ENCODE peak calls at places on chromosomes 4 and X, in six cellular contexts. W is colonic mucosa, H is astrocyte of the cerebellum, O is bronchial epithelial cell, P is ovary, B is thyroid gland. Z is an unnamed sample.

GRCh38 chrX:65596270-65596669 is 61.7 kb upstream of the LAS1L start:
- DNase-seq in O (peak), P (peak), H (peak), B (no peak), W (no peak), Z (peak)

GRCh38 chr4:107757860-107758476 is 37.9 kb upstream of the PAPSS1 start:
- DNase-seq in O (peak), P (no peak), B (no peak), W (no peak), H (peak), Z (peak)

GRCh38 chrX:39443240-39443639 is 642.0 kb downstream of the MID1IP1 start:
- DNase-seq in P (no peak), O (no peak), H (no peak), B (no peak), W (no peak), Z (no peak)

GRCh38 chr4:1576200-1576960 is 107.7 kb downstream of the FAM53A start:
- DNase-seq in O (no peak), B (no peak), W (no peak), P (no peak), H (no peak), Z (no peak)

GRCh38 chr4:20368926-20369325 is 117.2 kb downstream of the SLIT2 start:
- DNase-seq in P (no peak), H (no peak), W (no peak), O (no peak), B (no peak), Z (no peak)

GRCh38 chr4:182063651-182064050 is 179.6 kb upstream of the TENM3 start:
- DNase-seq in H (no peak), O (no peak), W (no peak), B (no peak), P (no peak), Z (no peak)

GRCh38 chr4:151045907-151046306 is 30.8 kb upstream of the LRBA start:
- DNase-seq in B (no peak), W (peak), P (no peak), O (no peak), H (no peak), Z (peak)

GRCh38 chrX:153744210-153745066 is 19.6 kb upstream of the PLXNB3 start:
- DNase-seq in B (peak), O (no peak), W (peak), H (no peak), P (no peak), Z (no peak)

GRCh38 chrX:2463973-2464676 is 36.7 kb downstream of the DHRSX start:
- DNase-seq in O (no peak), H (no peak), W (no peak), B (no peak), P (no peak), Z (no peak)

GRCh38 chr4:19947349-19947748 is 304.4 kb upstream of the SLIT2 start:
- DNase-seq in B (no peak), O (no peak), H (peak), P (no peak), W (no peak), Z (no peak)

GRCh38 chr4:13700196-13701140 is 72.9 kb upstream of the BOD1L1 start:
- DNase-seq in B (no peak), W (no peak), O (peak), H (peak), P (no peak), Z (peak)

GRCh38 chr4:89307446-89308160 is at the start of gene GPRIN3:
- DNase-seq in B (peak), P (peak), H (no peak), O (no peak), W (peak), Z (peak)

GRCh38 chr4:97867557-97868091 is 275.7 kb downstream of the STPG2 start:
- DNase-seq in P (no peak), H (no peak), W (no peak), B (no peak), O (no peak), Z (no peak)

GRCh38 chr4:123301942-123302341 is 94.7 kb upstream of the SPRY1 start:
- DNase-seq in H (no peak), O (no peak), W (no peak), P (no peak), B (no peak), Z (peak)

GRCh38 chr4:25837107-25837506 is 25.7 kb downstream of the SEL1L3 start:
- DNase-seq in P (no peak), W (no peak), O (no peak), B (no peak), H (no peak), Z (no peak)

GRCh38 chr4:21452931-21453330 is 495.6 kb downstream of the KCNIP4 start:
- DNase-seq in H (no peak), W (no peak), B (no peak), O (peak), P (no peak), Z (peak)
- TF ChIP-seq CTCF in H (no peak), W (no peak), B (no peak), O (no peak), P (no peak), Z (no peak)

DNA sequence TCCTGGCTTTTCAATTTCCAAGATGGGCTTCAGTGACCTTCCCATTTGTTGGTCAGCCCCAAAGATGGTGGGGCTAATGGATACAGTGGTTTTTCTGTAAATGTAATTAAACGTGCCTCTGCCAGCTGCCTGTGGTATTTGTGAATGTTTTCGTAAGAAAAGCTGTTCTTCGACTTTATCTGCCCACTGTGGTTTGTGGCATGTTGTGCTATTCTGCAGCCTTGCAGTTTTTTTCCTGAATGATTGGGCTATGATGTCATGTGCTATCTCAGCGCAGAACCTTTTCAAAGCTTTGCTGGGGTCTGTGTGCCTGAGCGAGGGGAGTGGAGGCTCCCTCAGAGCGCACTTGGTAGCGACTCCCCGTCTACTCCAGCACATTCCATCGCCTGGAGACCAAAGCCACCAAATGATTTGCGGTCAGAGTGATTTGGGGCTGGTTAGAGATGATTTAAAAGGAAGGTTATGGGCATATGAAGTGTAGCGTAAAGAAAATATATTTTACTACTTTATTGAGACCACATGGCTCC is 137.5 kb downstream of the PALLD start:
- DNase-seq in B (peak), W (no peak), P (peak), H (peak), O (peak), Z (peak)
- H3K4me3 ChIP-seq in B (no peak), W (no peak), P (peak), H (peak), O (no peak), Z (no peak)

GRCh38 chrX:625137-625691 is 5.4 kb upstream of the SHOX start:
- DNase-seq in H (no peak), W (no peak), P (no peak), O (no peak), B (no peak), Z (no peak)
- TF ChIP-seq CTCF in H (no peak), W (no peak), P (no peak), O (no peak), B (no peak), Z (no peak)

GRCh38 chr4:80184053-80184790 is 13.1 kb upstream of the PRDM8 start:
- DNase-seq in W (peak), B (peak), O (peak), P (peak), H (peak), Z (peak)
- H3K4me3 ChIP-seq in W (peak), B (no peak), O (peak), P (peak), H (peak), Z (peak)

GRCh38 chrX:104309169-104309568 is 54.4 kb upstream of the ESX1 start:
- DNase-seq in W (no peak), B (no peak), P (no peak), H (no peak), O (no peak), Z (no peak)
- TF ChIP-seq CTCF in W (no peak), B (no peak), P (no peak), H (no peak), O (no peak), Z (no peak)

DNA sequence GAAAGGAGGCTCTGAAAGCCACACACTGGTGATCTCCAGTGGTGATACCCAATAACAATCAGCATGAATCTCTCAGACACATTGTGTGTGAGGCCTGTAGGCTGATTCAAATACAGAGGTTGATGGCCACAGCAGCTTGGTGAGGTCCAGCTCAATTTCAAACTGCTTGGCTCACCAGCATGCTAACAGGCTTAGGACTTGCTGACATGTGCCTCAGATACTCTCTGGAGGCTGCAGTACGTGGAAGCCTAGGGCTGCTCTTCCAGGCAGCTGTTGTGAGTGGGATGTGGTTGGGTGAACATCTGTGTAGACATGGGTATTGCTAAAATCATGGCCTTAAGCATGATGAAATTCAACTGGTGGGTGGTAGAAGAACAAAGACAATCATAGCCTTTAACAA is 4.3 kb downstream of the CXCL9 start:
- DNase-seq in H (no peak), B (no peak), W (no peak), O (no peak), P (no peak), Z (no peak)
- H3K4me3 ChIP-seq in H (no peak), B (no peak), W (no peak), O (no peak), P (no peak), Z (no peak)

GRCh38 chr4:109979932-109980717 is 67.4 kb downstream of the EGF start:
- DNase-seq in B (no peak), H (peak), P (no peak), W (no peak), O (peak), Z (peak)

GRCh38 chr4:109976189-109976588 is 63.5 kb downstream of the EGF start:
- DNase-seq in W (no peak), B (no peak), H (no peak), P (no peak), O (no peak), Z (no peak)

GRCh38 chr4:109981936-109982335 is 69.3 kb downstream of the EGF start:
- DNase-seq in H (no peak), W (no peak), P (no peak), B (no peak), O (no peak), Z (no peak)

GRCh38 chr4:109977854-109978501 is 65.3 kb downstream of the EGF start:
- DNase-seq in H (peak), B (no peak), P (no peak), O (peak), W (no peak), Z (peak)

GRCh38 chr4:109978704-109979103 is 66.0 kb downstream of the EGF start:
- DNase-seq in B (no peak), O (no peak), P (no peak), W (no peak), H (peak), Z (no peak)
- TF ChIP-seq CTCF in B (no peak), O (no peak), P (no peak), W (no peak), H (peak), Z (no peak)

GRCh38 chrX:52015794-52016193 is 53.2 kb downstream of the MAGED4B start:
- DNase-seq in H (no peak), B (no peak), O (no peak), P (no peak), W (no peak), Z (no peak)
- H3K4me3 ChIP-seq in H (no peak), B (no peak), O (no peak), P (no peak), W (no peak), Z (no peak)

Z was measured in epithelial cell of esophagus.